ENCODE peak calls at places on chromosomes 5 and 9, in seven cellular contexts. One of them, this sample, is unnamed.

GRCh38 chr9:87545858-87546257 is 48.2 kb downstream of the DAPK1 start:
- DNase-seq in stimulated activated CD4-positive, alpha-beta T cell treated with anti-CD3 and anti-CD28 coated beads, Interleukin-1b, Interleukin-23, amount 100 ng/mL, for 1 hour: no peak
- DNase-seq in neural crest cell: no peak
- DNase-seq in HTR-8/SVneo: no peak
- DNase-seq in NCI-H2029: no peak
- DNase-seq in activated T-helper 1 cell treated with Interleukin-2 at 50 U/mL for 16 hours: no peak
- DNase-seq in T-helper 1 cell: no peak
- DNase-seq in this sample: no peak

GRCh38 chr9:127975376-127976315 is 5.1 kb downstream of the EEIG1 start:
- DNase-seq in activated T-helper 1 cell treated with Interleukin-2 at 50 U/mL for 16 hours: no peak
- DNase-seq in NCI-H2029: no peak
- DNase-seq in stimulated activated CD4-positive, alpha-beta T cell treated with anti-CD3 and anti-CD28 coated beads, Interleukin-1b, Interleukin-23, amount 100 ng/mL, for 1 hour: no peak
- DNase-seq in neural crest cell: no peak
- DNase-seq in T-helper 1 cell: no peak
- DNase-seq in HTR-8/SVneo: no peak
- DNase-seq in this sample: no peak

GRCh38 chr5:134097221-134097620 is 17.3 kb upstream of the TCF7 start:
- DNase-seq in stimulated activated CD4-positive, alpha-beta T cell treated with anti-CD3 and anti-CD28 coated beads, Interleukin-1b, Interleukin-23, amount 100 ng/mL, for 1 hour: no peak
- DNase-seq in NCI-H2029: no peak
- DNase-seq in neural crest cell: no peak
- DNase-seq in activated T-helper 1 cell treated with Interleukin-2 at 50 U/mL for 16 hours: no peak
- DNase-seq in T-helper 1 cell: no peak
- DNase-seq in HTR-8/SVneo: no peak
- DNase-seq in this sample: no peak

GRCh38 chr5:11734369-11734768 is 169.9 kb downstream of the CTNND2 start:
- DNase-seq in NCI-H2029: no peak
- DNase-seq in activated T-helper 1 cell treated with Interleukin-2 at 50 U/mL for 16 hours: no peak
- DNase-seq in HTR-8/SVneo: no peak
- DNase-seq in stimulated activated CD4-positive, alpha-beta T cell treated with anti-CD3 and anti-CD28 coated beads, Interleukin-1b, Interleukin-23, amount 100 ng/mL, for 1 hour: no peak
- DNase-seq in neural crest cell: no peak
- DNase-seq in T-helper 1 cell: no peak
- DNase-seq in this sample: no peak

GRCh38 chr5:5089895-5090649 is 50.1 kb upstream of the ADAMTS16 start:
- DNase-seq in neural crest cell: no peak
- DNase-seq in HTR-8/SVneo: no peak
- DNase-seq in NCI-H2029: no peak
- DNase-seq in T-helper 1 cell: no peak
- DNase-seq in stimulated activated CD4-positive, alpha-beta T cell treated with anti-CD3 and anti-CD28 coated beads, Interleukin-1b, Interleukin-23, amount 100 ng/mL, for 1 hour: no peak
- DNase-seq in activated T-helper 1 cell treated with Interleukin-2 at 50 U/mL for 16 hours: no peak
- DNase-seq in this sample: no peak

GRCh38 chr9:38226491-38226951 is 157.5 kb upstream of the SHB start:
- DNase-seq in neural crest cell: no peak
- DNase-seq in NCI-H2029: peak
- DNase-seq in activated T-helper 1 cell treated with Interleukin-2 at 50 U/mL for 16 hours: no peak
- DNase-seq in stimulated activated CD4-positive, alpha-beta T cell treated with anti-CD3 and anti-CD28 coated beads, Interleukin-1b, Interleukin-23, amount 100 ng/mL, for 1 hour: no peak
- DNase-seq in HTR-8/SVneo: peak
- DNase-seq in T-helper 1 cell: no peak
- DNase-seq in this sample: no peak

GRCh38 chr5:159609359-159609758 is 279.1 kb upstream of the IL12B start:
- DNase-seq in HTR-8/SVneo: no peak
- DNase-seq in neural crest cell: no peak
- DNase-seq in activated T-helper 1 cell treated with Interleukin-2 at 50 U/mL for 16 hours: no peak
- DNase-seq in NCI-H2029: no peak
- DNase-seq in stimulated activated CD4-positive, alpha-beta T cell treated with anti-CD3 and anti-CD28 coated beads, Interleukin-1b, Interleukin-23, amount 100 ng/mL, for 1 hour: no peak
- DNase-seq in T-helper 1 cell: no peak
- DNase-seq in this sample: no peak

GRCh38 chr5:83331842-83332241 is 139.7 kb upstream of the VCAN start:
- DNase-seq in stimulated activated CD4-positive, alpha-beta T cell treated with anti-CD3 and anti-CD28 coated beads, Interleukin-1b, Interleukin-23, amount 100 ng/mL, for 1 hour: no peak
- DNase-seq in activated T-helper 1 cell treated with Interleukin-2 at 50 U/mL for 16 hours: no peak
- DNase-seq in NCI-H2029: no peak
- DNase-seq in neural crest cell: no peak
- DNase-seq in T-helper 1 cell: no peak
- DNase-seq in HTR-8/SVneo: no peak
- DNase-seq in this sample: no peak

This sample was measured in naive thymus-derived CD4-positive, alpha-beta T cell.